ENCODE peak calls at places on chromosomes 16 and 17, in ten cellular contexts. O is MV-4-11; D is lung microvascular endothelial cell; R is ELR; N is GM03348; A is T-helper 9 cell; T is GM19239; V is NCI-H1092; K is hypothalamus; M is stimulated activated CD4-positive, alpha-beta T cell treated with anti-CD3 and anti-CD28 coated beads, Interleukin-4, amount 100 ng/mL, for 24 hours. Y is an unnamed sample.

GRCh38 chr17:66493283-66494019 is 191.0 kb downstream of the PRKCA start:
- DNase-seq in O (peak), D (peak), R (peak), N (peak), A (no peak), T (no peak), V (no peak), K (no peak), M (no peak), Y (no peak)

GRCh38 chr17:43766413-43767052 is 7.9 kb upstream of the SOST start:
- DNase-seq in O (peak), D (peak), R (peak), N (peak), A (peak), T (no peak), V (peak), K (peak), M (peak), Y (peak)

GRCh38 chr16:2981177-2981898 is 1.1 kb upstream of the PKMYT1 start:
- DNase-seq in O (no peak), D (no peak), R (no peak), N (no peak), A (no peak), T (no peak), V (no peak), K (no peak), M (no peak), Y (no peak)

GRCh38 chr17:55089955-55090573 is 121.5 kb downstream of the STXBP4 start:
- DNase-seq in O (no peak), D (peak), R (peak), N (no peak), A (peak), T (peak), V (peak), K (no peak), M (peak), Y (peak)

GRCh38 chr17:67482784-67483183 is 105.7 kb downstream of the PITPNC1 start:
- DNase-seq in O (no peak), D (no peak), R (peak), N (no peak), A (no peak), T (no peak), V (no peak), K (no peak), M (no peak), Y (no peak)

GRCh38 chr16:55035037-55035436 is 104.4 kb downstream of the IRX5 start:
- DNase-seq in O (peak), D (no peak), R (peak), N (no peak), A (no peak), T (peak), V (no peak), K (no peak), M (no peak), Y (peak)

GRCh38 chr17:75773121-75773807 is 8.3 kb upstream of the GALK1 start:
- DNase-seq in O (no peak), D (no peak), R (no peak), N (no peak), A (no peak), T (no peak), V (no peak), K (no peak), M (no peak), Y (no peak)

GRCh38 chr17:14308965-14309879 is 8.3 kb downstream of the HS3ST3B1 start:
- DNase-seq in O (peak), D (no peak), R (peak), N (peak), A (peak), T (no peak), V (peak), K (peak), M (peak), Y (no peak)

GRCh38 chr17:36949461-36949927 is 740 bp downstream of the AATF start:
- DNase-seq in O (no peak), D (no peak), R (no peak), N (peak), A (no peak), T (no peak), V (no peak), K (no peak), M (no peak), Y (no peak)

Y was measured in NCI-H774.